ENCODE peak calls at places on chromosomes 11 and 22, in ten cellular contexts. P is IMR-90, T is AG04449, G is fibroblast of mammary gland, O is tibial nerve, D is BJ, V is GM12878, R is endodermal cell, C is dorsolateral prefrontal cortex, K is PC-3. H is an unnamed sample.

GRCh38 chr22:32482708-32483107 is 8.1 kb downstream of the FBXO7 start:
- DNase-seq in P (peak), T (no peak), G (no peak), O (no peak), D (no peak), V (peak), R (no peak), C (no peak), K (peak), H (no peak)

GRCh38 chr11:132278801-132279574 is 908.6 kb downstream of the NTM start:
- DNase-seq in P (peak), T (no peak), G (peak), O (no peak), D (no peak), V (peak), R (peak), C (no peak), K (peak), H (no peak)

GRCh38 chr11:75812542-75813040 is 2.4 kb upstream of the UVRAG start:
- DNase-seq in P (no peak), T (no peak), G (peak), O (no peak), D (no peak), V (no peak), R (peak), C (no peak), K (peak), H (no peak)

GRCh38 chr22:42296381-42296853 is 26.0 kb upstream of the TCF20 start:
- DNase-seq in P (no peak), T (no peak), G (no peak), O (no peak), D (no peak), V (no peak), R (peak), C (peak), K (no peak), H (no peak)

GRCh38 chr11:75320643-75321042 is 30.8 kb downstream of the ARRB1 start:
- DNase-seq in P (no peak), T (no peak), G (no peak), O (no peak), D (no peak), V (no peak), R (peak), C (no peak), K (no peak), H (no peak)

GRCh38 chr22:40524392-40525249 is 111.9 kb downstream of the MRTFA start:
- DNase-seq in P (peak), T (no peak), G (peak), O (no peak), D (no peak), V (no peak), R (no peak), C (no peak), K (peak), H (no peak)

GRCh38 chr11:4054643-4055042 is 40.0 kb upstream of the RRM1 start:
- DNase-seq in P (no peak), T (no peak), G (no peak), O (no peak), D (no peak), V (no peak), R (no peak), C (no peak), K (no peak), H (no peak)

GRCh38 chr11:13009921-13010736 is 1.0 kb downstream of the RASSF10 start:
- DNase-seq in P (peak), T (no peak), G (peak), O (no peak), D (no peak), V (no peak), R (peak), C (no peak), K (no peak), H (no peak)

GRCh38 chr11:132981146-132981956 is 551.0 kb downstream of the OPCML start:
- DNase-seq in P (no peak), T (no peak), G (no peak), O (no peak), D (no peak), V (no peak), R (no peak), C (no peak), K (no peak), H (no peak)

GRCh38 chr11:75653532-75653931 is 15.3 kb downstream of the MAP6 start:
- DNase-seq in P (no peak), T (no peak), G (no peak), O (no peak), D (no peak), V (no peak), R (no peak), C (no peak), K (peak), H (no peak)

GRCh38 chr11:44624761-44625221 is 59.3 kb downstream of the CD82 start:
- DNase-seq in P (no peak), T (no peak), G (no peak), O (no peak), D (no peak), V (no peak), R (peak), C (no peak), K (no peak), H (no peak)

GRCh38 chr11:31560842-31561476 is 51.4 kb downstream of the ELP4 start:
- DNase-seq in P (no peak), T (no peak), G (no peak), O (no peak), D (no peak), V (no peak), R (no peak), C (no peak), K (no peak), H (no peak)

GRCh38 chr11:27396259-27396839 is 33.3 kb upstream of the CCDC34 start:
- DNase-seq in P (no peak), T (no peak), G (no peak), O (no peak), D (no peak), V (no peak), R (no peak), C (no peak), K (no peak), H (no peak)

GRCh38 chr11:135036488-135037297 is 624.7 kb upstream of the B3GAT1 start:
- DNase-seq in P (no peak), T (no peak), G (no peak), O (no peak), D (no peak), V (no peak), R (no peak), C (no peak), K (no peak), H (no peak)

GRCh38 chr22:19951351-19951750 is 9.7 kb upstream of the TXNRD2 start:
- DNase-seq in P (no peak), T (no peak), G (no peak), O (no peak), D (no peak), V (no peak), R (peak), C (no peak), K (no peak), H (no peak)

GRCh38 chr11:85672111-85672875 is 7.4 kb upstream of the CREBZF start:
- DNase-seq in P (no peak), T (no peak), G (peak), O (no peak), D (no peak), V (no peak), R (no peak), C (no peak), K (no peak), H (no peak)

GRCh38 chr11:3164540-3165151 is 464 bp downstream of the OSBPL5 start:
- DNase-seq in P (no peak), T (no peak), G (no peak), O (peak), D (no peak), V (no peak), R (peak), C (peak), K (no peak), H (no peak)

GRCh38 chr11:73240190-73240781 is 22.2 kb downstream of the P2RY2 start:
- DNase-seq in P (peak), T (no peak), G (peak), O (no peak), D (peak), V (no peak), R (peak), C (peak), K (no peak), H (no peak)

GRCh38 chr11:18394300-18394927 is at the start of gene LDHA:
- DNase-seq in P (peak), T (peak), G (peak), O (peak), D (peak), V (peak), R (peak), C (peak), K (peak), H (no peak)

GRCh38 chr11:15852179-15852578 is 504.2 kb downstream of the SOX6 start:
- DNase-seq in P (peak), T (no peak), G (peak), O (no peak), D (no peak), V (no peak), R (peak), C (no peak), K (peak), H (no peak)

GRCh38 chr22:49148895-49149418 is 678.7 kb downstream of the BRD1 start:
- DNase-seq in P (no peak), T (no peak), G (no peak), O (no peak), D (no peak), V (no peak), R (no peak), C (no peak), K (no peak), H (no peak)
- TF ChIP-seq CTCF in P (no peak), T (no peak), G (no peak), O (no peak), D (no peak), V (no peak), R (peak), C (no peak), K (no peak), H (no peak)

GRCh38 chr11:34002420-34002819 is 49.1 kb upstream of the CAPRIN1 start:
- DNase-seq in P (no peak), T (no peak), G (no peak), O (no peak), D (no peak), V (no peak), R (no peak), C (no peak), K (peak), H (no peak)

GRCh38 chr11:33999393-33999792 is 52.1 kb upstream of the CAPRIN1 start:
- DNase-seq in P (no peak), T (no peak), G (no peak), O (no peak), D (no peak), V (no peak), R (no peak), C (no peak), K (no peak), H (no peak)

GRCh38 chr11:33997473-33998347 is 53.8 kb upstream of the CAPRIN1 start:
- DNase-seq in P (no peak), T (no peak), G (peak), O (no peak), D (no peak), V (no peak), R (peak), C (no peak), K (peak), H (no peak)

GRCh38 chr11:33994937-33995336 is 56.6 kb upstream of the CAPRIN1 start:
- DNase-seq in P (no peak), T (no peak), G (no peak), O (no peak), D (no peak), V (no peak), R (no peak), C (no peak), K (no peak), H (no peak)

DNA sequence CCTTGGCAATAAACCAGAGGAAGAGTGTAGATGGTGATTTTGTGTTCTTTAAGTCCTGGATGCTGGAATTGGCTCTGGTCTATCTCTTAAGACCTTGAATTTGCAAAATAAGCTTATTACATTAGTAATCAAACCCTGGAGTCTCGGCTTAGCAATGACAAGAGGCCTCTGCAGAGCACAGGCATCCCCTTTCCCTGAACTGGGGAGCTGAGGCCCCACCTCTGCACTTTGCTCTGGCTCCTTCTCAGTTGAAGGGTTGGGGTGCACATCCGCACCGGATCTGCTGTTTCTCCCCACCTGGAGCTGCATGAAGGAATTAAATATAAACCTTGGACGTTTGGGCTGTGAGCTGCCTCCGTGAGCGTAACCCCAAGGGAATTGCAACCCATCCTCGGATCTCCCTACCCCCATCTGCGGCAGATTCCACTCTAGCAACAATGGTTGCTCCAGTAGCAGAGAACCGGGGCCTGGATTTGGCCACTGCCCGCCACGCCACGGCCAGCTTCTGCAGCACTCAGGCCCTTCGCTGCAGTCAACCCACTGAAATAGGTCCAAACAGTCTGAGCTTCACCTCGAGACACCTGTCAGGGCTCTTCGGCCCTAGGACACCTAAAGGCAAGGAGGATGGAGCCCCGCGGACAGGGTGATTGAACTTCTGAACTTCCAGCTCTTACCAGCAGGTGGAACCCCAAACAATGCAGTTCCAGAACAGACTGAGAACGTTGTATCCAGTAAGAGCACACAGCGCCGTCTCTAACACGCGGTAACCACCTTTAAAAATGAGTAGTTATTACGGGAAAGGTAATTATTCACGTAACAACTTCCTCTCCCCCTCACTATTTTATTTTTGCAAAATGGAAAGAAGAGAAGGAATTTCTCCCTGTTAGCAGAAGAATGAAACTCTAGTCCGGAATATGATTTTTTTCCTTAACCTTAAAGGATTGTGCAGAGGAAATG is 54.8 kb upstream of the CAPRIN1 start:
- DNase-seq in P (peak), T (no peak), G (peak), O (peak), D (no peak), V (peak), R (peak), C (peak), K (peak), H (peak)
- H3K4me3 ChIP-seq in P (no peak), T (no peak), G (no peak), O (no peak), D (no peak), V (no peak), R (no peak), C (peak), K (peak), H (peak)

DNA sequence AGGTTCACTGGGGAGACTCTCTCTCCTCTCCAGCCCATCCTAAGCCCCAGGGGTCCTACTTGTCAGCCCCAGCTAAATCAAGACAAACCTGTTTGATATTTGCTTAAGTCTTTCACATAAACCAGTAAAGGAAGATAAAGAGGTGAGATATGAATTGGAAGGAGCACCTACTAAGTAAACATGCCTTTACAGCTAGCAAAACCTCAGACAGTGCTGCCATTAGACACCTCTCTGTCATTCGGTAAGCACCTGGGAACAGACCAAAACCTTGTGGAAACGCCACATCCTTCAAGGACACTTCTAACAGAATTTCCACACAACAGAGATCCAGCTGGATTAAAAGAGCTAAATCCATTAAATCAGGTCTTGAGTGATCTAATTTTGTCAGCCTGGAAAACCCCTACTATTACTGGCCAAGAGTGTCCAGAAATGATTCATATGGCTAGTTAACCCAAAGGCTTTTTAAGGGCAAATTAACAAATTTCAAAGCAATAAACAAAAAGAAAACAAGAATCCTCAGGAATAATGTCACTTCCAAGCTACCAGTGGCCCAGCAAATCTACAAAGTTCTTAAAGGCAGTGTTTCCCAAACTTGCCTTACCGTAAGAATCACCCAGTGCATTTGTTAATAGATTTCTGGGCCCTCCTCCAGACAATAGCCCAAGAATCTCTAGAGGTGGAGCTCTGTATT is 2.4 kb downstream of the VPS37C start:
- DNase-seq in P (peak), T (peak), G (peak), O (no peak), D (peak), V (no peak), R (peak), C (no peak), K (peak), H (no peak)
- TF ChIP-seq CTCF in P (no peak), T (no peak), G (no peak), O (no peak), D (no peak), V (no peak), R (no peak), C (no peak), K (no peak), H (no peak)

GRCh38 chr11:70252844-70253243 is 17.6 kb upstream of the PPFIA1 start:
- DNase-seq in P (no peak), T (no peak), G (no peak), O (no peak), D (no peak), V (peak), R (no peak), C (no peak), K (no peak), H (no peak)

GRCh38 chr11:70251583-70252285 is 18.8 kb upstream of the PPFIA1 start:
- DNase-seq in P (no peak), T (no peak), G (no peak), O (no peak), D (no peak), V (no peak), R (no peak), C (peak), K (no peak), H (no peak)

GRCh38 chr11:70250876-70251275 is 19.6 kb upstream of the PPFIA1 start:
- DNase-seq in P (no peak), T (no peak), G (no peak), O (no peak), D (no peak), V (no peak), R (no peak), C (no peak), K (no peak), H (no peak)

DNA sequence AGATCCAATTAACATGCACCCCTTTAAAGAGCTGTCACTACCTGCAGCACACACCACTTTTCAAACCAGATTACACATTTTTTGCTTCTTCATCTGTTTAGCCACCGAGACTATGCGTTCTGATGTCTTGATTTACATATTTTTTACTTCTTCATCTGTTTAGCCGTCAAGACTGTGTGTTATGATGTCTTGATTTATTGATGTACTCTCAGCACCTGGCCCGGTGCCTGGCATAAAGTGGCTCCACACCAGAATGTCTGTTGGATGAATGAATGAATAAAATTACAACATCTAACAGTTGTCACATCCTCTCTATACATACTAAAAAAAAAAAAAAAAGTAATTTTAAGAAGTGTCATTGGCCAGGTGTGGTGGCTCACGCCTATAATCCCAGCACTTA is 14.8 kb upstream of the PPFIA1 start:
- DNase-seq in P (no peak), T (no peak), G (no peak), O (no peak), D (no peak), V (no peak), R (no peak), C (no peak), K (no peak), H (no peak)
- H3K4me3 ChIP-seq in P (no peak), T (no peak), G (no peak), O (no peak), D (no peak), V (no peak), R (no peak), C (no peak), K (no peak), H (no peak)

GRCh38 chr11:69636512-69636866 is 4.5 kb upstream of the CCND1 start:
- DNase-seq in P (peak), T (no peak), G (peak), O (no peak), D (peak), V (no peak), R (peak), C (peak), K (peak), H (no peak)
- TF ChIP-seq CTCF in P (no peak), T (no peak), G (no peak), O (no peak), D (no peak), V (no peak), R (no peak), C (no peak), K (no peak), H (no peak)

GRCh38 chr11:2095198-2095520 is 44.0 kb downstream of the IGF2 start:
- DNase-seq in P (no peak), T (no peak), G (no peak), O (no peak), D (no peak), V (no peak), R (no peak), C (no peak), K (no peak), H (no peak)
- H3K4me3 ChIP-seq in P (no peak), T (no peak), G (no peak), O (no peak), D (no peak), V (no peak), R (no peak), C (no peak), K (no peak), H (no peak)

GRCh38 chr11:70471254-70471653 is 72.9 kb downstream of the CTTN start:
- DNase-seq in P (no peak), T (no peak), G (peak), O (no peak), D (no peak), V (no peak), R (peak), C (no peak), K (peak), H (no peak)
- TF ChIP-seq CTCF in P (peak), T (no peak), G (peak), O (no peak), D (peak), V (peak), R (peak), C (no peak), K (peak), H (no peak)

DNA sequence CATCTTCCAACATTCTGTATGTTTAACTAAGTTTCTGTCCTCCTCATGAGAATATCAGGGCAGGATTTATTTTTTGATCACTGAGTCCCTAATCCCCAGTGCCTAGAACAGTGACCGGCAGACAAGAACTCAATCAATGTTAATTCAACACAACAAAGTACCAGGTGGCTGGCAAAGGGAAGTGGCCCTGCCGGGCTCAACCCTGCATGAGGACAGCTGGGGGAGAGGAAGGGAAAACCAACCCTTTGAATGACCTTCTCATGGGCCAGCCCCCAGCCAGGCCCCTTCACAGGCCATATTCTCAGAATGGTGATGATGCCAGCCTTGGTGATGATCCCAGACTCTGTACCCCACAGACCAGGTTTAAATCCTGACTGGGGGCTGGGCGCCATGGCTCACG is 1.4 kb upstream of the MFNG start:
- DNase-seq in P (no peak), T (no peak), G (no peak), O (no peak), D (no peak), V (no peak), R (no peak), C (no peak), K (no peak), H (no peak)
- H3K4me3 ChIP-seq in P (no peak), T (no peak), G (no peak), O (no peak), D (no peak), V (no peak), R (no peak), C (no peak), K (no peak), H (no peak)

GRCh38 chr11:69242583-69242940 is 51.4 kb upstream of the MYEOV start:
- DNase-seq in P (no peak), T (no peak), G (no peak), O (no peak), D (no peak), V (no peak), R (peak), C (no peak), K (no peak), H (no peak)

GRCh38 chr11:69241844-69242582 is 51.9 kb upstream of the MYEOV start:
- DNase-seq in P (no peak), T (no peak), G (no peak), O (no peak), D (no peak), V (no peak), R (no peak), C (no peak), K (no peak), H (no peak)

GRCh38 chr11:69240332-69241074 is 53.5 kb upstream of the MYEOV start:
- DNase-seq in P (peak), T (no peak), G (peak), O (no peak), D (no peak), V (no peak), R (peak), C (no peak), K (peak), H (no peak)

GRCh38 chr11:69239320-69240040 is 54.5 kb upstream of the MYEOV start:
- DNase-seq in P (no peak), T (no peak), G (no peak), O (no peak), D (no peak), V (no peak), R (peak), C (no peak), K (no peak), H (no peak)

GRCh38 chr11:69241075-69241740 is 52.7 kb upstream of the MYEOV start:
- DNase-seq in P (no peak), T (no peak), G (no peak), O (no peak), D (no peak), V (no peak), R (peak), C (no peak), K (peak), H (no peak)
- TF ChIP-seq CTCF in P (no peak), T (no peak), G (no peak), O (no peak), D (no peak), V (no peak), R (peak), C (no peak), K (peak), H (no peak)

H was measured in keratinocyte.